ENCODE peak calls at places on chromosomes 3 and 15, in seven cellular contexts. One of them, this sample, is unnamed.

GRCh38 chr15:73924258-73924921 is 1.9 kb upstream of the LOXL1 start:
- DNase-seq in cardiac muscle cell: no peak
- DNase-seq in heart left ventricle: no peak
- DNase-seq in bronchial epithelial cell: peak
- DNase-seq in AG10803: peak
- DNase-seq in tibial artery: peak
- DNase-seq in AG04450: peak
- DNase-seq in this sample: no peak

GRCh38 chr15:48414015-48414414 is 82.8 kb downstream of the DUT start:
- DNase-seq in tibial artery: no peak
- DNase-seq in heart left ventricle: no peak
- DNase-seq in AG04450: no peak
- DNase-seq in bronchial epithelial cell: no peak
- DNase-seq in AG10803: peak
- DNase-seq in cardiac muscle cell: no peak
- DNase-seq in this sample: no peak

GRCh38 chr3:195451373-195452000 is 8.7 kb upstream of the ACAP2 start:
- DNase-seq in heart left ventricle: no peak
- DNase-seq in AG10803: no peak
- DNase-seq in bronchial epithelial cell: no peak
- DNase-seq in cardiac muscle cell: no peak
- DNase-seq in tibial artery: no peak
- DNase-seq in AG04450: no peak
- DNase-seq in this sample: no peak

GRCh38 chr3:95343228-95343627 is 1280.4 kb downstream of the NSUN3 start:
- DNase-seq in AG04450: no peak
- DNase-seq in cardiac muscle cell: no peak
- DNase-seq in heart left ventricle: no peak
- DNase-seq in bronchial epithelial cell: no peak
- DNase-seq in AG10803: no peak
- DNase-seq in tibial artery: no peak
- DNase-seq in this sample: no peak

GRCh38 chr3:24943961-24944360 is 449.3 kb upstream of the THRB start:
- DNase-seq in AG10803: no peak
- DNase-seq in tibial artery: no peak
- DNase-seq in bronchial epithelial cell: no peak
- DNase-seq in AG04450: no peak
- DNase-seq in heart left ventricle: no peak
- DNase-seq in cardiac muscle cell: no peak
- DNase-seq in this sample: no peak

GRCh38 chr3:115293321-115293720 is 146.2 kb upstream of the ZBTB20 start:
- DNase-seq in AG10803: peak
- DNase-seq in tibial artery: no peak
- DNase-seq in AG04450: no peak
- DNase-seq in heart left ventricle: no peak
- DNase-seq in bronchial epithelial cell: no peak
- DNase-seq in cardiac muscle cell: no peak
- DNase-seq in this sample: no peak

GRCh38 chr15:43903864-43904290 is 77.1 kb downstream of the WDR76 start:
- DNase-seq in bronchial epithelial cell: peak
- DNase-seq in cardiac muscle cell: peak
- DNase-seq in AG10803: peak
- DNase-seq in heart left ventricle: no peak
- DNase-seq in tibial artery: no peak
- DNase-seq in AG04450: peak
- DNase-seq in this sample: peak

GRCh38 chr3:115071122-115071521 is 76.0 kb downstream of the ZBTB20 start:
- DNase-seq in bronchial epithelial cell: no peak
- DNase-seq in cardiac muscle cell: no peak
- DNase-seq in heart left ventricle: no peak
- DNase-seq in tibial artery: no peak
- DNase-seq in AG10803: peak
- DNase-seq in AG04450: no peak
- DNase-seq in this sample: no peak

GRCh38 chr15:69888406-69888805 is 209.3 kb downstream of the TLE3 start:
- DNase-seq in bronchial epithelial cell: no peak
- DNase-seq in heart left ventricle: no peak
- DNase-seq in tibial artery: no peak
- DNase-seq in AG04450: no peak
- DNase-seq in cardiac muscle cell: no peak
- DNase-seq in AG10803: no peak
- DNase-seq in this sample: no peak

GRCh38 chr3:64829331-64829730 is 141.5 kb upstream of the ADAMTS9 start:
- DNase-seq in bronchial epithelial cell: no peak
- DNase-seq in tibial artery: no peak
- DNase-seq in cardiac muscle cell: no peak
- DNase-seq in AG10803: no peak
- DNase-seq in heart left ventricle: no peak
- DNase-seq in AG04450: no peak
- DNase-seq in this sample: no peak

GRCh38 chr3:64827391-64827790 is 139.6 kb upstream of the ADAMTS9 start:
- DNase-seq in AG10803: no peak
- DNase-seq in tibial artery: no peak
- DNase-seq in cardiac muscle cell: no peak
- DNase-seq in bronchial epithelial cell: no peak
- DNase-seq in AG04450: no peak
- DNase-seq in heart left ventricle: no peak
- DNase-seq in this sample: no peak

GRCh38 chr3:64825404-64825803 is 137.6 kb upstream of the ADAMTS9 start:
- DNase-seq in cardiac muscle cell: no peak
- DNase-seq in heart left ventricle: no peak
- DNase-seq in bronchial epithelial cell: no peak
- DNase-seq in AG10803: no peak
- DNase-seq in AG04450: no peak
- DNase-seq in tibial artery: no peak
- DNase-seq in this sample: no peak

DNA sequence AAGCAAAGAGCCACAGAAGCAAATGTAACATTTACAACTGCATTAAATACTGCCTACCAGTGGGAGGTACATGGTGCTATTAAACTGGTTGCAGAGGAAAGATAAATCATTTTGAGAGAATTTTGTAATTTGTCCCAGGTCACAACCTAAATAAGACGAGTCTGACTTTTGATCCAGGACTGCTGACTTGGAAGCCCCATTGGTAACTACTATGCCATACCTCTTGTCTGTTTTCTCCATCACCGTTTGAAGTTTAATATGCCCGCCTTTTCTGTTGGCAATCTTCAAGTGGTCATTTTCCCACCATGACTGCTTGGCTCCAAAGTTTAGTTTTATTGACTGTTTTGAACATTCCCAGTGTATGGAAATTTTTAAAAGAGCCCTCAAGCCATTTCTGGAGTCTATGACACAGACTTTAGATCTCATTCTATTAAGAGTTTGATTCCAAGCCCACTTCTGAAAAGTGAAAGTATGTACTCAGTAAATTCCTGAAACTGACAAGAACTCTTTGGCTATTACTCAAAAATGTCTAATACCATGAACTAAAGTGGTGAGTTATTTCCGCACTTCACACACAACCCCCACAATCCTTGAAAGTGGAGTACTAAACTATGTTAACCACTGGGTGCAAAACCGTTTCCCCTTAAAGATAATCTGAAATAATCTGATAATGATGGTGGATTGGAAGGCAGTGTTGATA is 136.6 kb upstream of the ADAMTS9 start:
- DNase-seq in tibial artery: no peak
- DNase-seq in AG04450: no peak
- DNase-seq in bronchial epithelial cell: peak
- DNase-seq in heart left ventricle: no peak
- DNase-seq in cardiac muscle cell: no peak
- DNase-seq in AG10803: no peak
- DNase-seq in this sample: no peak
- TF ChIP-seq CTCF in tibial artery: no peak
- TF ChIP-seq CTCF in AG04450: no peak
- TF ChIP-seq CTCF in bronchial epithelial cell: no peak
- TF ChIP-seq CTCF in heart left ventricle: no peak
- TF ChIP-seq CTCF in cardiac muscle cell: no peak
- TF ChIP-seq CTCF in AG10803: no peak
- TF ChIP-seq CTCF in this sample: no peak

GRCh38 chr3:156552973-156553372 is 1.9 kb downstream of the SSR3 start:
- DNase-seq in AG04450: no peak
- DNase-seq in AG10803: no peak
- DNase-seq in tibial artery: no peak
- DNase-seq in heart left ventricle: no peak
- DNase-seq in cardiac muscle cell: no peak
- DNase-seq in bronchial epithelial cell: no peak
- DNase-seq in this sample: no peak
- H3K4me3 ChIP-seq in AG04450: peak
- H3K4me3 ChIP-seq in AG10803: peak
- H3K4me3 ChIP-seq in tibial artery: peak
- H3K4me3 ChIP-seq in heart left ventricle: peak
- H3K4me3 ChIP-seq in cardiac muscle cell: peak
- H3K4me3 ChIP-seq in bronchial epithelial cell: no peak
- H3K4me3 ChIP-seq in this sample: no peak

DNA sequence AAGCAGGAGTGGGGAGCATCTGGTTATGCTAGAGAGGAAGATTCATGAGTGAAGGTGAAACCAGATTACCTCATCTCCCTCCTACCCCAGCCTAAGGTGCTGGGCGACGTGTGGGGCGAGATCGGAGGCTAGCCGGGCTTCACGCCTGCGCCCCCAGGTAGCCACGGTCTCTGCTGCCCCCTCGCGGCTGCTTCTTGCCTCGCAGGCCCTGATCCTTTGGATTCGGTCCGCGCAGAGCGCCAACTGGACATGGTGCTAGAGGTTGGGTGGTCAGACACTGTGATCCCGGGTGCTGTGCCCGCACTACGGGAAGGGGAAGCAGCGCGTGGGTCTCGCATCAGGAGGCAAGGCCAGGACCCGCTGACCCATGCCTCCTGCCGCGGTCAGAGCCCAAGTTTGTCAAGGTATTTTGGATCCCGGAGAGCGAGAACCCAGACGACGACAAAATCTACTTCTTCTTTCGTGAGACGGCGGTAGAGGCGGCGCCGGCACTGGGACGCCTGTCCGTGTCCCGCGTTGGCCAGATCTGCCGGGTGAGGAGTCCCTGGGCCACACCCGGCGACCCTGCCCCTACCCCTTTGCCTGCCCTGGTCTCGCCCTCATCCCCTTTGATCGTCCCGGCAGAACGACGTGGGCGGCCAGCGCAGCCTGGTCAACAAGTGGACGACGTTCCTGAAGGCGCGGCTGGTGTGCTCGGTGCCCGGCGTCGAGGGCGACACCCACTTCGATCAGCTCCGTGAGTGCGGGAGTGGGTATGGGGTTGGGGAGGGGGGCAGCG is 4.2 kb downstream of the SEMA3B start:
- DNase-seq in AG04450: no peak
- DNase-seq in AG10803: peak
- DNase-seq in heart left ventricle: peak
- DNase-seq in bronchial epithelial cell: peak
- DNase-seq in tibial artery: peak
- DNase-seq in cardiac muscle cell: peak
- DNase-seq in this sample: peak
- TF ChIP-seq CTCF in AG04450: peak
- TF ChIP-seq CTCF in AG10803: peak
- TF ChIP-seq CTCF in heart left ventricle: peak
- TF ChIP-seq CTCF in bronchial epithelial cell: peak
- TF ChIP-seq CTCF in tibial artery: peak
- TF ChIP-seq CTCF in cardiac muscle cell: peak
- TF ChIP-seq CTCF in this sample: peak

GRCh38 chr15:67563961-67564570 is 21.6 kb downstream of the MAP2K5 start:
- DNase-seq in AG04450: no peak
- DNase-seq in tibial artery: no peak
- DNase-seq in AG10803: no peak
- DNase-seq in heart left ventricle: no peak
- DNase-seq in bronchial epithelial cell: no peak
- DNase-seq in cardiac muscle cell: no peak
- DNase-seq in this sample: no peak
- H3K4me3 ChIP-seq in AG04450: no peak
- H3K4me3 ChIP-seq in tibial artery: no peak
- H3K4me3 ChIP-seq in AG10803: no peak
- H3K4me3 ChIP-seq in heart left ventricle: no peak
- H3K4me3 ChIP-seq in bronchial epithelial cell: no peak
- H3K4me3 ChIP-seq in cardiac muscle cell: no peak
- H3K4me3 ChIP-seq in this sample: no peak

GRCh38 chr3:87267953-87268645 is 8.3 kb downstream of the POU1F1 start:
- DNase-seq in heart left ventricle: no peak
- DNase-seq in cardiac muscle cell: no peak
- DNase-seq in bronchial epithelial cell: no peak
- DNase-seq in tibial artery: no peak
- DNase-seq in AG04450: no peak
- DNase-seq in AG10803: no peak
- DNase-seq in this sample: no peak

GRCh38 chr3:87270908-87271727 is 5.3 kb downstream of the POU1F1 start:
- DNase-seq in cardiac muscle cell: no peak
- DNase-seq in heart left ventricle: no peak
- DNase-seq in AG10803: no peak
- DNase-seq in bronchial epithelial cell: peak
- DNase-seq in AG04450: no peak
- DNase-seq in tibial artery: no peak
- DNase-seq in this sample: no peak

GRCh38 chr3:87272718-87273337 is 3.6 kb downstream of the POU1F1 start:
- DNase-seq in heart left ventricle: no peak
- DNase-seq in cardiac muscle cell: no peak
- DNase-seq in AG10803: no peak
- DNase-seq in AG04450: no peak
- DNase-seq in tibial artery: no peak
- DNase-seq in bronchial epithelial cell: no peak
- DNase-seq in this sample: no peak

GRCh38 chr3:87268646-87269211 is 7.7 kb downstream of the POU1F1 start:
- DNase-seq in AG04450: no peak
- DNase-seq in tibial artery: no peak
- DNase-seq in AG10803: no peak
- DNase-seq in heart left ventricle: no peak
- DNase-seq in cardiac muscle cell: no peak
- DNase-seq in bronchial epithelial cell: no peak
- DNase-seq in this sample: no peak

DNA sequence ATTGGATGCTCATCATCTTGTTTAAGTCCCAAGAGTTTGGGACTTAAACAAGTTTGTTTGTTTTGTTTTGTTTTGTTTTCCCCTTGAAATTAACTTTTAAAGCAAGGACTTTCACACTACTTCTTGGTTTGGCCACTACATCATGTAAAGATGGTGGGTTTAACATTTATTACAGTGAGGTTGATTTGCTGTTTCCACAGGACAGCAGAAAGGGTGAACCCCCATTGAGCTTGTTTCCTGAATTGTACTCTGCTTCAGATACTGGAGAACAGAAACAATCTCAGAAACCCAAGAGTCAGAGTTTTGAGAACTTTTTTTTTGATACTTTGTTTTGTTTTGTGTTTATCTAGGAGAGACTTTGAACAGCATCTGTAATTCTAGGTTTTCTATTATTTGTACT is 6.7 kb downstream of the POU1F1 start:
- DNase-seq in cardiac muscle cell: no peak
- DNase-seq in bronchial epithelial cell: no peak
- DNase-seq in AG04450: no peak
- DNase-seq in heart left ventricle: no peak
- DNase-seq in tibial artery: no peak
- DNase-seq in AG10803: no peak
- DNase-seq in this sample: no peak
- TF ChIP-seq CTCF in cardiac muscle cell: no peak
- TF ChIP-seq CTCF in bronchial epithelial cell: no peak
- TF ChIP-seq CTCF in AG04450: no peak
- TF ChIP-seq CTCF in heart left ventricle: no peak
- TF ChIP-seq CTCF in tibial artery: no peak
- TF ChIP-seq CTCF in AG10803: no peak
- TF ChIP-seq CTCF in this sample: no peak